ENCODE peak calls at places on chromosomes 16 and 17, in ten cellular contexts. E, J, Q, R, M, X, B, W, K and A are unnamed samples.

GRCh38 chr17:82603981-82604448 is 44.2 kb downstream of the WDR45B start:
- DNase-seq in K (peak; percentile 56), J (no peak), E (peak; percentile 32), M (peak; percentile 50), W (no peak), B (peak; percentile 44), X (no peak), R (no peak), Q (no peak), A (peak; percentile 72)

GRCh38 chr16:86809458-86809955 is 231.2 kb downstream of the FOXL1 start:
- DNase-seq in K (no peak), B (no peak), M (no peak), R (no peak), Q (no peak), J (peak; percentile 62), X (no peak), W (no peak), E (no peak), A (no peak)

GRCh38 chr16:29745853-29746345 is at the start of gene C16orf54:
- DNase-seq in Q (peak; percentile 32), R (peak; percentile 99), M (peak; percentile 73), E (peak; percentile 92), J (no peak), W (peak; percentile 37), K (no peak), B (peak; percentile 34), X (no peak), A (peak; percentile 77)

GRCh38 chr16:85245307-85246172 is 133.3 kb upstream of the CIBAR2 start:
- DNase-seq in B (peak; percentile 74), J (peak; percentile 89), R (no peak), E (peak; percentile 58), X (peak; percentile 26), Q (peak; percentile 65), W (peak; percentile 27), M (peak; percentile 44), K (peak; percentile 47), A (no peak)

GRCh38 chr17:60720763-60721531 is 43.3 kb downstream of the BCAS3 start:
- DNase-seq in E (peak; percentile 33), X (peak; percentile 53), J (peak; percentile 70), M (no peak), R (no peak), K (no peak), B (peak; percentile 20), W (no peak), Q (peak; percentile 40), A (peak; percentile 70)

GRCh38 chr16:1640261-1640956 is 28.2 kb downstream of the CRAMP1 start:
- DNase-seq in B (no peak), E (no peak), Q (no peak), W (no peak), J (no peak), M (no peak), X (no peak), R (no peak), K (no peak), A (no peak)

GRCh38 chr17:45900723-45901415 is 6.5 kb downstream of the MAPT start:
- DNase-seq in J (no peak), E (no peak), K (no peak), M (no peak), W (no peak), Q (no peak), B (no peak), X (no peak), R (no peak), A (no peak)

GRCh38 chr16:83935858-83936255 is 17.2 kb upstream of the OSGIN1 start:
- DNase-seq in Q (no peak), W (no peak), X (no peak), K (no peak), M (no peak), E (no peak), B (no peak), J (no peak), R (no peak), A (no peak)

GRCh38 chr16:57797216-57797525 is 5.1 kb downstream of the KIFC3 start:
- DNase-seq in X (no peak), Q (no peak), W (no peak), B (no peak), E (no peak), J (no peak), R (no peak), M (no peak), K (no peak), A (no peak)

GRCh38 chr16:57798953-57799618 is 3.2 kb downstream of the KIFC3 start:
- DNase-seq in B (no peak), X (no peak), Q (no peak), E (no peak), J (no peak), M (peak; percentile 43), R (no peak), W (no peak), K (no peak), A (peak; percentile 19)

GRCh38 chr16:57799619-57800212 is 2.6 kb downstream of the KIFC3 start:
- DNase-seq in J (peak; percentile 81), B (no peak), W (no peak), E (no peak), R (no peak), Q (no peak), K (no peak), M (no peak), X (no peak), A (no peak)

GRCh38 chr16:57798267-57798810 is 4.0 kb downstream of the KIFC3 start:
- DNase-seq in M (no peak), B (no peak), K (no peak), E (no peak), J (no peak), W (no peak), R (no peak), X (no peak), Q (no peak), A (no peak)

DNA sequence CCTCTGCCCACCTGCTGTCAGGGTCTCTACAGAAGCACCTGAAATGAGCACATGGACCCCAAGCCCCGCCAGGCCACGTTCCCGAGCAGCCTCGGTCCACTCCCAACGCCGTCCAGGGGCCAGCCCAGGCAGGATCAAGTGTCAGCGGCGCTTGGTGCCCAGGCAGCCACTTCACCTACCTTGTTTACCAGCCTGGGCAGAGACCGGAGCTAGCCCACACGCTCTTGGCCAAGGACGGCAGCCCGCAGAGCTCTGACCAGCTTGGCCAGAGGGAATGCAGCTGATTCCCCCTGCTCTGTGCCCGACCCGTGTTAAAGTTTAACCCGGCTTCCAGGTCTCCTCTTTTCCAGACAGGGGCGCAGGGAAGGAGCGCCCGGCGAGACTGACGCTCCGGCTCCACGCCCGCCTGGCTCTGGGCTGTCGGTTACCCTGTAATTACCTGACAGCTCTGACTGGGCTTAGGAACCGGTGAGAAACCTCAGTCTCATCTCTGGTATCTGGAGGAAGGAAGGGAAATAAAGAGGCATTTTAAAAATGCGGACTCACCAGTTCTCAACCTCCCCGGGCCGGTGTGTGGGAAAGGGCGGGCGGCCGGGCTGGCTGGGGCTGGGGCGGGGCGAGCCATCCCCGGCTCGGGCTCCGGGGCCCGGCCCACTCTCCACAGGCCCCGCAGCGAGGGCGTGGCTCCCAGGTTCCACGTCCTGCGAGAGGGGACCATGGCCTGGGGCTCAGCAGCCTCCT is 4.6 kb downstream of the KIFC3 start:
- DNase-seq in J (peak; percentile 90), E (no peak), Q (peak; percentile 92), R (no peak), B (no peak), W (peak; percentile 79), K (no peak), M (peak; percentile 84), X (peak; percentile 72), A (no peak)
- TF ChIP-seq CTCF in J (no peak), E (no peak), Q (no peak), R (no peak), B (no peak), W (no peak), K (no peak), M (no peak), X (no peak), A (no peak)

GRCh38 chr16:67030221-67030962 is 1.4 kb downstream of the CBFB start:
- DNase-seq in R (peak; percentile 23), X (no peak), J (no peak), W (peak; percentile 15), E (no peak), Q (no peak), B (no peak), M (no peak), K (no peak), A (no peak)
- H3K4me1 ChIP-seq in R (peaks cover 53% of the 10 kb centered on the region), X (no peaks in the 10 kb centered on the region), J (peaks cover 1% of the 10 kb centered on the region), W (peaks cover 5% of the 10 kb centered on the region), E (peaks cover 47% of the 10 kb centered on the region), Q (peaks cover 28% of the 10 kb centered on the region), B (peaks cover 5% of the 10 kb centered on the region), M (peaks cover 56% of the 10 kb centered on the region), K (no peaks in the 10 kb centered on the region), A (peaks cover 9% of the 10 kb centered on the region)

GRCh38 chr17:27222515-27222914 is 71.4 kb upstream of the WSB1 start:
- DNase-seq in W (no peak), E (no peak), M (no peak), X (no peak), J (no peak), B (no peak), Q (no peak), R (no peak), K (no peak), A (no peak)

GRCh38 chr17:27218719-27219488 is 75.0 kb upstream of the WSB1 start:
- DNase-seq in W (no peak), M (no peak), B (no peak), J (no peak), Q (no peak), X (no peak), R (no peak), K (no peak), E (no peak), A (no peak)

GRCh38 chr17:27218041-27218440 is 75.9 kb upstream of the WSB1 start:
- DNase-seq in M (no peak), X (no peak), E (no peak), R (no peak), Q (no peak), W (no peak), B (no peak), K (no peak), J (no peak), A (no peak)

GRCh38 chr17:27216836-27217235 is 77.1 kb upstream of the WSB1 start:
- DNase-seq in K (no peak), X (no peak), M (no peak), Q (no peak), B (no peak), E (no peak), W (no peak), R (no peak), J (no peak), A (no peak)

DNA sequence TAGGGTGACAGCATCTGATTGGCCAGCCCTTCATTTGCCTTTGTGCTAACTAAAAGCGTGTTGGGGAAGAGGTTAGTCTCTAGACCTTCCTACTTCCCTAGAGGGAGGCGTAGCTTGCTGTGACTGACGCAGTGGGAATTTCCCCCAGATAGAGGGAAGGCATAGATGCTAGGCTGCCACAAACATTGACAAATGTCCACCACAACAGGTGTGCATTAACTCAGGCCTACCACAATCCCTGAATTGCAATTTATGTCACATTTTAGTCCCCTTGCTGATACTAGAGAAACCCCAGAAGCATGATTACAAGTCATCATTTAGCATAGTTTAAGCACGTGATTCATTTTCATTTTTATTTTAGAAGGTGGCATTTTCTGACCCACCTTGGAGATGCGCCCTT is 76.3 kb upstream of the WSB1 start:
- DNase-seq in W (no peak), R (no peak), J (no peak), M (no peak), Q (no peak), X (no peak), E (no peak), K (no peak), B (no peak), A (no peak)
- H3K9me3 ChIP-seq in W (no peaks in the 10 kb centered on the region), R (peaks cover 4% of the 10 kb centered on the region), J (peaks cover 20% of the 10 kb centered on the region), M (no peaks in the 10 kb centered on the region), Q (no peaks in the 10 kb centered on the region), X (no peaks in the 10 kb centered on the region), E (no peaks in the 10 kb centered on the region), K (no peaks in the 10 kb centered on the region), B (no peaks in the 10 kb centered on the region), A (no peaks in the 10 kb centered on the region)

GRCh38 chr16:53357208-53357586 is 77.1 kb upstream of the RBL2 start:
- DNase-seq in Q (no peak), K (no peak), W (no peak), B (no peak), J (no peak), E (no peak), X (no peak), R (no peak), M (no peak), A (no peak)
- TF ChIP-seq CTCF in Q (no peak), K (no peak), W (no peak), B (no peak), J (no peak), E (no peak), X (no peak), R (no peak), M (no peak), A (no peak)